ENCODE peak calls at places on chromosomes 5 and 9, in nine cellular contexts. K is AG04450; U is K562; G is effector memory CD4-positive, alpha-beta T cell; N is SK-N-SH; J is CD8-positive, alpha-beta memory T cell; Q is naive thymus-derived CD4-positive, alpha-beta T cell; F is tibial nerve; S is mesenchymal stem cell. E is an unnamed sample.

GRCh38 chr5:88734191-88734640 is 148.8 kb downstream of the MEF2C start:
- DNase-seq in K (no peak), U (peak), G (no peak), N (peak), J (no peak), Q (no peak), F (no peak), S (no peak), E (no peak)

GRCh38 chr5:84642795-84643194 is 258.1 kb upstream of the EDIL3 start:
- DNase-seq in K (peak), U (no peak), G (no peak), N (no peak), J (no peak), Q (no peak), F (no peak), S (peak), E (peak)

GRCh38 chr5:94969174-94969573 is 315.7 kb downstream of the MCTP1 start:
- DNase-seq in K (no peak), U (peak), G (no peak), N (no peak), J (no peak), Q (no peak), F (no peak), S (peak), E (peak)

GRCh38 chr5:161040818-161041217 is 188.8 kb upstream of the ATP10B start:
- DNase-seq in K (no peak), U (no peak), G (no peak), N (no peak), J (no peak), Q (no peak), F (no peak), S (no peak), E (no peak)

GRCh38 chr5:137570070-137570469 is 70.9 kb upstream of the SPOCK1 start:
- DNase-seq in K (no peak), U (no peak), G (no peak), N (no peak), J (no peak), Q (no peak), F (no peak), S (no peak), E (no peak)

GRCh38 chr9:79674052-79674777 is 102.5 kb downstream of the TLE4 start:
- DNase-seq in K (no peak), U (peak), G (no peak), N (no peak), J (no peak), Q (no peak), F (no peak), S (no peak), E (no peak)

GRCh38 chr5:141632650-141633049 is 4.0 kb downstream of the HDAC3 start:
- DNase-seq in K (no peak), U (no peak), G (no peak), N (no peak), J (no peak), Q (no peak), F (no peak), S (no peak), E (no peak)

GRCh38 chr5:108003178-108003577 is 332.4 kb upstream of the EFNA5 start:
- DNase-seq in K (peak), U (no peak), G (no peak), N (peak), J (peak), Q (no peak), F (no peak), S (peak), E (peak)

GRCh38 chr5:150512368-150512747 is 4.4 kb downstream of the NDST1 start:
- DNase-seq in K (no peak), U (no peak), G (no peak), N (no peak), J (no peak), Q (no peak), F (peak), S (no peak), E (no peak)

GRCh38 chr5:17042041-17042440 is 106.0 kb upstream of the MYO10 start:
- DNase-seq in K (no peak), U (no peak), G (no peak), N (peak), J (no peak), Q (no peak), F (no peak), S (no peak), E (no peak)

GRCh38 chr9:104835163-104835562 is 71.2 kb downstream of the NIPSNAP3B start:
- DNase-seq in K (no peak), U (no peak), G (no peak), N (no peak), J (no peak), Q (no peak), F (no peak), S (no peak), E (no peak)

GRCh38 chr5:264346-264745 is 7.1 kb upstream of the PDCD6 start:
- DNase-seq in K (no peak), U (no peak), G (no peak), N (no peak), J (no peak), Q (no peak), F (no peak), S (no peak), E (no peak)

GRCh38 chr9:97737429-97737828 is 40.3 kb upstream of the XPA start:
- DNase-seq in K (no peak), U (peak), G (no peak), N (peak), J (no peak), Q (no peak), F (no peak), S (no peak), E (peak)

GRCh38 chr5:170095687-170096086 is 10.0 kb upstream of the FOXI1 start:
- DNase-seq in K (no peak), U (no peak), G (no peak), N (no peak), J (no peak), Q (no peak), F (no peak), S (no peak), E (no peak)

GRCh38 chr9:93907551-93908199 is 47.5 kb downstream of the BARX1 start:
- DNase-seq in K (no peak), U (no peak), G (no peak), N (no peak), J (no peak), Q (no peak), F (no peak), S (no peak), E (no peak)

GRCh38 chr9:133242991-133243390 is 32.0 kb downstream of the ABO start:
- DNase-seq in K (no peak), U (no peak), G (no peak), N (no peak), J (no peak), Q (no peak), F (no peak), S (no peak), E (no peak)

GRCh38 chr5:154949758-154950157 is 8.9 kb downstream of the MRPL22 start:
- DNase-seq in K (no peak), U (no peak), G (no peak), N (no peak), J (no peak), Q (no peak), F (no peak), S (no peak), E (no peak)

GRCh38 chr5:174398171-174398570 is 326.2 kb upstream of the MSX2 start:
- DNase-seq in K (no peak), U (no peak), G (no peak), N (no peak), J (no peak), Q (no peak), F (no peak), S (no peak), E (no peak)

GRCh38 chr5:68243681-68244080 is 28.1 kb downstream of the PIK3R1 start:
- DNase-seq in K (no peak), U (no peak), G (no peak), N (no peak), J (no peak), Q (no peak), F (no peak), S (no peak), E (no peak)

GRCh38 chr9:113137196-113138168 is 13.3 kb upstream of the SLC31A2 start:
- DNase-seq in K (no peak), U (no peak), G (no peak), N (no peak), J (no peak), Q (no peak), F (no peak), S (no peak), E (no peak)

GRCh38 chr5:99089822-99090549 is 161.2 kb upstream of the CHD1 start:
- DNase-seq in K (no peak), U (peak), G (no peak), N (no peak), J (no peak), Q (no peak), F (no peak), S (no peak), E (no peak)

GRCh38 chr9:4939118-4939561 is 45.9 kb upstream of the JAK2 start:
- DNase-seq in K (no peak), U (no peak), G (no peak), N (no peak), J (peak), Q (no peak), F (no peak), S (no peak), E (no peak)

GRCh38 chr9:134317431-134318414 is 8.5 kb upstream of the RXRA start:
- DNase-seq in K (no peak), U (no peak), G (no peak), N (no peak), J (no peak), Q (no peak), F (no peak), S (no peak), E (no peak)

GRCh38 chr5:77852068-77852513 is 76.0 kb upstream of the TBCA start:
- DNase-seq in K (no peak), U (no peak), G (no peak), N (no peak), J (no peak), Q (no peak), F (no peak), S (no peak), E (no peak)

GRCh38 chr5:153883829-153884228 is 154.9 kb downstream of the FAM114A2 start:
- DNase-seq in K (peak), U (no peak), G (no peak), N (no peak), J (no peak), Q (no peak), F (no peak), S (peak), E (peak)

GRCh38 chr5:140151068-140151718 is 23.8 kb upstream of the CYSTM1 start:
- DNase-seq in K (no peak), U (no peak), G (no peak), N (no peak), J (no peak), Q (no peak), F (no peak), S (no peak), E (no peak)

GRCh38 chr5:113776168-113776567 is 262.7 kb downstream of the YTHDC2 start:
- DNase-seq in K (no peak), U (no peak), G (no peak), N (no peak), J (no peak), Q (no peak), F (no peak), S (no peak), E (no peak)

GRCh38 chr9:121289554-121290370 is 21.8 kb downstream of the GSN start:
- DNase-seq in K (no peak), U (peak), G (no peak), N (no peak), J (no peak), Q (no peak), F (no peak), S (no peak), E (no peak)

GRCh38 chr5:163567811-163568210 is 62.4 kb downstream of the MAT2B start:
- DNase-seq in K (no peak), U (no peak), G (no peak), N (no peak), J (no peak), Q (no peak), F (no peak), S (no peak), E (no peak)

GRCh38 chr5:163564321-163564924 is 59.0 kb downstream of the MAT2B start:
- DNase-seq in K (peak), U (peak), G (peak), N (peak), J (peak), Q (no peak), F (peak), S (peak), E (peak)

GRCh38 chr5:163565492-163565891 is 60.1 kb downstream of the MAT2B start:
- DNase-seq in K (no peak), U (no peak), G (no peak), N (no peak), J (no peak), Q (no peak), F (no peak), S (peak), E (no peak)

GRCh38 chr5:163565931-163566608 is 60.7 kb downstream of the MAT2B start:
- DNase-seq in K (no peak), U (no peak), G (peak), N (no peak), J (peak), Q (no peak), F (no peak), S (peak), E (peak)

GRCh38 chr5:163566678-163567077 is 61.3 kb downstream of the MAT2B start:
- DNase-seq in K (no peak), U (no peak), G (no peak), N (no peak), J (no peak), Q (no peak), F (no peak), S (no peak), E (no peak)
- H3K4me3 ChIP-seq in K (no peak), U (no peak), G (no peak), N (no peak), J (no peak), Q (peak), F (no peak), S (peak), E (no peak)

DNA sequence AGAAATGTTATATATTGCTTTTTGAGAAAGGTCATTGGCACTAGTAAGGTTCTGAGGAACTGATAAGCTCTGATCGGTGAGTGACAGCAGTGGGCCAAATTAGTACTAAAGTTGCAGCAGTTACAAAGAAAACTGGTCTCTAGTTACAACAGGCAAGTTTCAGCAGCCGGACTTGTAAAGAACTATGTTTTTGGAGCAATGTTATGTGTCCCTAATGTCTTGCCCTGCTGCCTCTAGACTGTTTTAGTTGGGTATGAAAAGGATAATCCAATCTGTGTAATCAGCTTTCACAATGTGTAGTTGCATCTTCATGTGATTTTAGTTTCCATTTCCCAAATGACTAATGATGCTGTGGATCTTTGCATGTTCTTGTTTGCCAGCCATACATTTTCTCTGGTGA is 113.5 kb downstream of the CAMK4 start:
- DNase-seq in K (no peak), U (peak), G (no peak), N (no peak), J (no peak), Q (no peak), F (no peak), S (no peak), E (no peak)
- H3K4me3 ChIP-seq in K (no peak), U (no peak), G (no peak), N (no peak), J (no peak), Q (no peak), F (no peak), S (no peak), E (no peak)

DNA sequence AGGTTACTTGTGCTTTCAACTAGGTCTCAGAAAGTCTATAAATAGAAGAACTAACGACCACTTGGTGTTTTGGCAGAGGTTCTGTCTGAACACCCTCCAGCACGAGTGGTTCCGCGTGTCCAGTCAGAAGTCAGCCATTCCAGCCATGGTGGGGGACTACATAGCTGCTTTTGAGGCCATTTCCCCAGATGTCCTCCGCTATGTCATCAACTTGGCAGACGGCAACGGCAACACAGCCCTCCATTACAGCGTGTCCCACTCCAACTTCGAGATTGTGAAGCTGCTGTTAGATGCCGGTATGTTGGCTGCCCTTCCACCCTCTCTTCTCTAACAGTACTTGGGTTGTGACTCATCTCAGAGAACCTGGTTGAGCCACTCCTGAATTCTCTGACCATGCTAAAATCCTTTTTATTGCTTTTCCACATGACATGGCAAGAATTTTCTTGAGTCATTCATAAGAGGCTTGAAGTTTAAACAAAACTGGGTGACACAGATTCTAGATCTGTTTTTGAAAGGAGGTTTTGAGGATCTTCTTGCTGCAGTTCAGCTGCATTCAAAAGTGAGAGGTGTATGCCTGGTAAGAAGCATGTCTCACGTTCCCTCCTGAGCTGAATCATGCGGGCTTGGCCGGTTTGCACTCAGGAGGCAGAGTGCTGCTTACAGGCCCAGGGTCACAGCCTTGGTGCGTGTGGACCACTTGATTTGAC is 103.1 kb upstream of the DMRT1 start:
- DNase-seq in K (peak), U (no peak), G (no peak), N (no peak), J (no peak), Q (no peak), F (no peak), S (peak), E (peak)
- H3K4me3 ChIP-seq in K (peak), U (no peak), G (no peak), N (no peak), J (no peak), Q (no peak), F (no peak), S (peak), E (no peak)

DNA sequence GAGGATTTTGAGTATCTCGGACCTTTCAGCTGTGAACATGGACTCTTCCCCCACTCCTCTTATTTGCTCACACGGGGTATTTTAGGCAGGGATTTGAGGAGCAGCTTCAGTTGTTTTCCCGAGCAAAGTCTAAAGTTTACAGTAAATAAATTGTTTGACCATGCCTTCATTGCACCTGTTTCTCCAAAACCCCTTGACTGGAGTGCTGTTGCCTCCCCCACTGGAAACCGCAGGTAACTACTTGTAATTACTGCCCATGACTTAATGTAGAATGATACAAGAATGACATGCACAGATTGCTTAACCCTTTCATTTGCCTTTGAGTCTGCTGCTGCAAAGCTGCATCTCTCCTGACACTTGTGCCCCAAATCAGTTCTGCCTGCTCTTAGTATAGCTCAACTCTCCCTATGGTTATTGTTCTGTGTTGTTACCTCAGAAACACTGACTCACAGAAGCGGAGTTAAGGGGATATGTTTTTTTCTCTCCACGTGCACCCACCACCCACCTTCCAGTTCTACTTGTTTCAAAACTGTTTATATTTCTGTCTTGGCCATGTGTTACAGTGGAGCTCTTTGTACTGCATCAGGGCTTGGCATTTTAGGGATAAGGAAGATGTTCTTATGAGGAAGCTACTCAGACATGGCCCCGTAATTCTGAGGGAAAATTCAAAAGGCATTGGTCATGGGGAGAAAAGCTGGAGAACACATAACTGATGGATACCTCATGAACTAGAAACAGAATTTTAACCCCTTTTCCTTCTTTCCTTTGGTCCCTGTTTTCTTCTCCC is 2.2 kb downstream of the ADRB2 start:
- DNase-seq in K (no peak), U (no peak), G (no peak), N (no peak), J (no peak), Q (no peak), F (no peak), S (no peak), E (no peak)
- H3K4me3 ChIP-seq in K (peak), U (no peak), G (peak), N (peak), J (peak), Q (peak), F (peak), S (peak), E (no peak)

GRCh38 chr5:2887401-2888348 is 136.2 kb upstream of the IRX2 start:
- DNase-seq in K (no peak), U (no peak), G (no peak), N (no peak), J (no peak), Q (no peak), F (no peak), S (no peak), E (no peak)
- H3K4me3 ChIP-seq in K (no peak), U (no peak), G (no peak), N (no peak), J (no peak), Q (no peak), F (no peak), S (no peak), E (no peak)

E was measured in brain microvascular endothelial cell.